ENCODE peak calls at places on chromosomes 4 and X, in six cellular contexts. One of them, this sample, is unnamed.

GRCh38 chr4:101366331-101366730 is 19.0 kb upstream of the PPP3CA start:
- DNase-seq in psoas muscle: no peak
- DNase-seq in PC-3: no peak
- DNase-seq in naive thymus-derived CD4-positive, alpha-beta T cell: no peak
- DNase-seq in adipocyte: peak; percentile 47
- DNase-seq in SK-N-SH: no peak
- DNase-seq in this sample: no peak

GRCh38 chr4:182923376-182923775 is 6.2 kb upstream of the DCTD start:
- DNase-seq in psoas muscle: no peak
- DNase-seq in PC-3: no peak
- DNase-seq in naive thymus-derived CD4-positive, alpha-beta T cell: no peak
- DNase-seq in adipocyte: no peak
- DNase-seq in SK-N-SH: no peak
- DNase-seq in this sample: no peak

GRCh38 chr4:4852591-4853362 is 6.7 kb upstream of the MSX1 start:
- DNase-seq in psoas muscle: peak; percentile 33
- DNase-seq in PC-3: no peak
- DNase-seq in naive thymus-derived CD4-positive, alpha-beta T cell: no peak
- DNase-seq in adipocyte: peak; percentile 54
- DNase-seq in SK-N-SH: peak; percentile 79
- DNase-seq in this sample: no peak

GRCh38 chr4:127782275-127783025 is at the start of gene HSPA4L:
- DNase-seq in psoas muscle: peak; percentile 67
- DNase-seq in PC-3: peak; percentile 50
- DNase-seq in naive thymus-derived CD4-positive, alpha-beta T cell: peak; percentile 32
- DNase-seq in adipocyte: peak; percentile 78
- DNase-seq in SK-N-SH: no peak
- DNase-seq in this sample: no peak

GRCh38 chr4:14920759-14921313 is 81.4 kb upstream of the CPEB2 start:
- DNase-seq in psoas muscle: no peak
- DNase-seq in PC-3: no peak
- DNase-seq in naive thymus-derived CD4-positive, alpha-beta T cell: peak; percentile 62
- DNase-seq in adipocyte: no peak
- DNase-seq in SK-N-SH: no peak
- DNase-seq in this sample: no peak

GRCh38 chr4:181966084-181966483 is 277.1 kb upstream of the TENM3 start:
- DNase-seq in psoas muscle: no peak
- DNase-seq in PC-3: no peak
- DNase-seq in naive thymus-derived CD4-positive, alpha-beta T cell: no peak
- DNase-seq in adipocyte: peak; percentile 60
- DNase-seq in SK-N-SH: peak; percentile 40
- DNase-seq in this sample: peak; percentile 51

GRCh38 chr4:117225441-117225840 is 140.1 kb upstream of the TRAM1L1 start:
- DNase-seq in psoas muscle: no peak
- DNase-seq in PC-3: no peak
- DNase-seq in naive thymus-derived CD4-positive, alpha-beta T cell: no peak
- DNase-seq in adipocyte: no peak
- DNase-seq in SK-N-SH: no peak
- DNase-seq in this sample: no peak

GRCh38 chrX:69372435-69372834 is 131.7 kb upstream of the NALF2 start:
- DNase-seq in psoas muscle: no peak
- DNase-seq in PC-3: no peak
- DNase-seq in naive thymus-derived CD4-positive, alpha-beta T cell: no peak
- DNase-seq in adipocyte: no peak
- DNase-seq in SK-N-SH: no peak
- DNase-seq in this sample: no peak

GRCh38 chrX:74578137-74578536 is 36.3 kb downstream of the RLIM start:
- DNase-seq in psoas muscle: no peak
- DNase-seq in PC-3: no peak
- DNase-seq in naive thymus-derived CD4-positive, alpha-beta T cell: no peak
- DNase-seq in adipocyte: no peak
- DNase-seq in SK-N-SH: no peak
- DNase-seq in this sample: no peak

GRCh38 chr4:612749-613125 is 12.6 kb upstream of the PDE6B start:
- DNase-seq in psoas muscle: no peak
- DNase-seq in PC-3: no peak
- DNase-seq in naive thymus-derived CD4-positive, alpha-beta T cell: no peak
- DNase-seq in adipocyte: no peak
- DNase-seq in SK-N-SH: no peak
- DNase-seq in this sample: no peak

GRCh38 chr4:125975861-125976397 is 661.2 kb downstream of the FAT4 start:
- DNase-seq in psoas muscle: no peak
- DNase-seq in PC-3: no peak
- DNase-seq in naive thymus-derived CD4-positive, alpha-beta T cell: no peak
- DNase-seq in adipocyte: no peak
- DNase-seq in SK-N-SH: no peak
- DNase-seq in this sample: no peak

GRCh38 chrX:147738260-147738659 is 173.5 kb upstream of the FMR1 start:
- DNase-seq in psoas muscle: no peak
- DNase-seq in PC-3: no peak
- DNase-seq in naive thymus-derived CD4-positive, alpha-beta T cell: no peak
- DNase-seq in adipocyte: no peak
- DNase-seq in SK-N-SH: no peak
- DNase-seq in this sample: no peak

GRCh38 chr4:27278615-27279014 is 418.0 kb downstream of the STIM2 start:
- DNase-seq in psoas muscle: no peak
- DNase-seq in PC-3: peak; percentile 48
- DNase-seq in naive thymus-derived CD4-positive, alpha-beta T cell: no peak
- DNase-seq in adipocyte: peak; percentile 23
- DNase-seq in SK-N-SH: no peak
- DNase-seq in this sample: no peak

GRCh38 chr4:113094802-113095201 is 45.3 kb downstream of the ANK2 start:
- DNase-seq in psoas muscle: no peak
- DNase-seq in PC-3: peak; percentile 30
- DNase-seq in naive thymus-derived CD4-positive, alpha-beta T cell: no peak
- DNase-seq in adipocyte: peak; percentile 59
- DNase-seq in SK-N-SH: peak; percentile 37
- DNase-seq in this sample: no peak

GRCh38 chrX:95071052-95071451 is 1397.0 kb downstream of the FAM133A start:
- DNase-seq in psoas muscle: no peak
- DNase-seq in PC-3: no peak
- DNase-seq in naive thymus-derived CD4-positive, alpha-beta T cell: no peak
- DNase-seq in adipocyte: peak; percentile 23
- DNase-seq in SK-N-SH: no peak
- DNase-seq in this sample: no peak

GRCh38 chrX:95076449-95076848 is 1402.4 kb downstream of the FAM133A start:
- DNase-seq in psoas muscle: no peak
- DNase-seq in PC-3: peak; percentile 58
- DNase-seq in naive thymus-derived CD4-positive, alpha-beta T cell: no peak
- DNase-seq in adipocyte: peak; percentile 43
- DNase-seq in SK-N-SH: peak; percentile 0
- DNase-seq in this sample: no peak

DNA sequence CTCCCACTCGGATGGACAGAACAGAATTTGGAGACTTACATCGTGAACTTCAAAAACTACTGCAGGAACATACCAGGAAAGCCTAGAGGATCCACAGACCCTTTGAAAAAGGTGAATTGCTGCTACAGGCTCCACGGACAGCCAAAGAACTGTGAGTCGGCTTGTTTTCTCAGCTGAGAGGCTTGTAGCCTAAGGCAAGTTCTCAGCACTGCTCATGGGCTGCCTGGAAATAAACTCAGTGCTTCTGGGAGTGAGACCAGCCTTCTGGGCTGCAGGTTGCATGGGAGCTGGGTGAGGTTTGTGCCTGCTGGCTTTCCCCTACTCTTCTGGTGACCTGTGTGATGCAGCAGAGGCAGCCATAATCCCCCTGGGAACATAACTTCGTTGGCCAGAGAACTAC is 1397.6 kb downstream of the FAM133A start:
- DNase-seq in psoas muscle: no peak
- DNase-seq in PC-3: peak; percentile 20
- DNase-seq in naive thymus-derived CD4-positive, alpha-beta T cell: no peak
- DNase-seq in adipocyte: peak; percentile 14
- DNase-seq in SK-N-SH: no peak
- DNase-seq in this sample: no peak
- H3K4me3 ChIP-seq in psoas muscle: no peak overlapping the region
- H3K4me3 ChIP-seq in PC-3: no peak overlapping the region
- H3K4me3 ChIP-seq in naive thymus-derived CD4-positive, alpha-beta T cell: no peak overlapping the region
- H3K4me3 ChIP-seq in adipocyte: no peak overlapping the region
- H3K4me3 ChIP-seq in SK-N-SH: no peak overlapping the region
- H3K4me3 ChIP-seq in this sample: no peak overlapping the region

GRCh38 chrX:17488036-17488435 is 113.0 kb downstream of the NHS start:
- DNase-seq in psoas muscle: no peak
- DNase-seq in PC-3: no peak
- DNase-seq in naive thymus-derived CD4-positive, alpha-beta T cell: no peak
- DNase-seq in adipocyte: peak; percentile 12
- DNase-seq in SK-N-SH: no peak
- DNase-seq in this sample: no peak
- H3K27me3 ChIP-seq in psoas muscle: no peaks in the 10 kb centered on the region
- H3K27me3 ChIP-seq in PC-3: no peaks in the 10 kb centered on the region
- H3K27me3 ChIP-seq in naive thymus-derived CD4-positive, alpha-beta T cell: no peaks in the 10 kb centered on the region
- H3K27me3 ChIP-seq in adipocyte: no peaks in the 10 kb centered on the region
- H3K27me3 ChIP-seq in SK-N-SH: no peaks in the 10 kb centered on the region
- H3K27me3 ChIP-seq in this sample: no peaks in the 10 kb centered on the region

DNA sequence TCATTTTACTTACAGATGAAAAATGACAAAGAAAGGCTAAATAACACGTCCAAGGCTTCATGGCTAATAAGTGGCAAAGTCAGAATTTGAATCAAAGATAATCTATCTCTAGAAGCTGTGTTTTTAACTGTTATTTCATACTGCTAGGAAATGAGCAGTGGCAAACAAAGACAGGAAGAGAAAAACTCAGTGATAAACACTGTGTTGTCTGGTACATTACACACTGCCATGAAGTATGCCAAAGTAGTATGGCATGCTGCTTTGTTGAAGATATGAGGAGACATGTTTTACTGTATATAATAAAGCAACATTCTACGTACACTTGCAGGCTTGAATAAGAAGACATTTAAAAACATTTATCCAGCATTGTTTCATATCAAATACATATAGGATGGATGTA is 49.5 kb downstream of the TIGD2 start:
- DNase-seq in psoas muscle: no peak
- DNase-seq in PC-3: no peak
- DNase-seq in naive thymus-derived CD4-positive, alpha-beta T cell: no peak
- DNase-seq in adipocyte: no peak
- DNase-seq in SK-N-SH: no peak
- DNase-seq in this sample: no peak
- H3K4me3 ChIP-seq in psoas muscle: no peak overlapping the region
- H3K4me3 ChIP-seq in PC-3: no peak overlapping the region
- H3K4me3 ChIP-seq in naive thymus-derived CD4-positive, alpha-beta T cell: no peak overlapping the region
- H3K4me3 ChIP-seq in adipocyte: no peak overlapping the region
- H3K4me3 ChIP-seq in SK-N-SH: no peak overlapping the region
- H3K4me3 ChIP-seq in this sample: no peak overlapping the region

DNA sequence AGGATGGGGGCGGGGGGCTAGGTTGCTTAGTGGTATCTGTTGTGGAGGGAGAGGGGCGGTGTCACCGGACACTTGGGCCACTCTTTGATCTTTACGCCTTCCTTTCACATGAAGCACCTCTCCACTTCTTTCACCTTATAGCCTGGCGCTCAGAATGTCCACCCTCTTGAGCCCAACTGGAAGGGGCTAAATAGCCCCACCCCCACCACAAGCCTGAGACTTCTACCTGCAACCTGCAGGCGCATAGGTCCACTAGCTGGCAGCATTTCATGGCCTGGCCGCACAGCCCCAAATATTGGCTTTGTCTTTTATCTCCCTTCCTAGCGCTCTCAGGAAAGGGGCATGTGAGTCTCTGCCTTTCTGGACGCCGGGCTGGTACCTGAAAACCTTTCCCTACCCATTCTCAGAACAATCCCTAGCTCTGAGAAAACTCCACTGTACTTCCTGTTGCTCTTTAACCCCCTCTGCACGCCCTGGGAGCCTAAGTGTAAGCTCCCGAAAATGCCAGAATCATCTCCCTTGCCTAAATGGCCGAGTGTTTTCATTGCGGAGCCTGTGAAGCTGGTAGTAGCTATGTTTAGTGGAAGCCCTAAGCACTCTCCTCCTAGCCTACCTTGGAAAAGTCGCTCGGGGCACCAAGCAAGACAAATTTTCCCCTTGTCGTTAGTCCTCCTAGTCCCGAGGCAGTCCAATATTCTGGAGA is 1.2 kb upstream of the TRPC5 start:
- DNase-seq in psoas muscle: no peak
- DNase-seq in PC-3: no peak
- DNase-seq in naive thymus-derived CD4-positive, alpha-beta T cell: no peak
- DNase-seq in adipocyte: no peak
- DNase-seq in SK-N-SH: no peak
- DNase-seq in this sample: no peak
- H3K27me3 ChIP-seq in psoas muscle: no peaks in the 10 kb centered on the region
- H3K27me3 ChIP-seq in PC-3: no peaks in the 10 kb centered on the region
- H3K27me3 ChIP-seq in naive thymus-derived CD4-positive, alpha-beta T cell: no peaks in the 10 kb centered on the region
- H3K27me3 ChIP-seq in adipocyte: peaks cover 62% of the 10 kb centered on the region
- H3K27me3 ChIP-seq in SK-N-SH: peaks cover 44% of the 10 kb centered on the region
- H3K27me3 ChIP-seq in this sample: no peaks in the 10 kb centered on the region

GRCh38 chrX:120090208-120090607 is 12.7 kb upstream of the RHOXF2B start:
- DNase-seq in psoas muscle: no peak
- DNase-seq in PC-3: no peak
- DNase-seq in naive thymus-derived CD4-positive, alpha-beta T cell: no peak
- DNase-seq in adipocyte: no peak
- DNase-seq in SK-N-SH: no peak
- DNase-seq in this sample: no peak

GRCh38 chrX:120087289-120088017 is 10.0 kb upstream of the RHOXF2B start:
- DNase-seq in psoas muscle: no peak
- DNase-seq in PC-3: no peak
- DNase-seq in naive thymus-derived CD4-positive, alpha-beta T cell: no peak
- DNase-seq in adipocyte: no peak
- DNase-seq in SK-N-SH: no peak
- DNase-seq in this sample: no peak
- H3K4me3 ChIP-seq in psoas muscle: no peak overlapping the region
- H3K4me3 ChIP-seq in PC-3: peak overlapping the region; percentile 49
- H3K4me3 ChIP-seq in naive thymus-derived CD4-positive, alpha-beta T cell: no peak overlapping the region
- H3K4me3 ChIP-seq in adipocyte: peak overlapping the region; percentile 36
- H3K4me3 ChIP-seq in SK-N-SH: peak overlapping the region; percentile 20
- H3K4me3 ChIP-seq in this sample: no peak overlapping the region

DNA sequence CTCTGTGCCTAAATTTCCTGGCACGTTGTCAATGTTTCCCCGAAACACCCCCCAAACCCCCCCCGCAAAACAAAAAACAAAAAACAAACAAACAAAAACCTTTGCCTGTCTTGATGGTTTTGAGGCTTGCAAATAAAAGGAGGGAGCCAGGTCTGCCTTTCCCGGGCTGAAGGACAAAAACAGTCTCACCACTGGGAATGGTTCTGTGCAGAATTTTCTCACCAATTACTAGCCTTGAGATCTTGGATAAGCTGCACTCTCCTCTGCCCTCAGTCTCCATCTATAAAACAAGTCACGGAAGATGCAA is 15.5 kb downstream of the NKX3-2 start:
- DNase-seq in psoas muscle: no peak
- DNase-seq in PC-3: no peak
- DNase-seq in naive thymus-derived CD4-positive, alpha-beta T cell: no peak
- DNase-seq in adipocyte: no peak
- DNase-seq in SK-N-SH: peak; percentile 27
- DNase-seq in this sample: no peak
- H3K27me3 ChIP-seq in psoas muscle: peaks cover 2% of the 10 kb centered on the region
- H3K27me3 ChIP-seq in PC-3: peaks cover 39% of the 10 kb centered on the region
- H3K27me3 ChIP-seq in naive thymus-derived CD4-positive, alpha-beta T cell: peaks cover 46% of the 10 kb centered on the region
- H3K27me3 ChIP-seq in adipocyte: peaks cover 54% of the 10 kb centered on the region
- H3K27me3 ChIP-seq in SK-N-SH: peaks cover 93% of the 10 kb centered on the region
- H3K27me3 ChIP-seq in this sample: peaks cover 72% of the 10 kb centered on the region

GRCh38 chr4:61064636-61065035 is 135.5 kb upstream of the ADGRL3 start:
- DNase-seq in psoas muscle: no peak
- DNase-seq in PC-3: peak; percentile 93
- DNase-seq in naive thymus-derived CD4-positive, alpha-beta T cell: no peak
- DNase-seq in adipocyte: no peak
- DNase-seq in SK-N-SH: no peak
- DNase-seq in this sample: no peak
- H3K4me3 ChIP-seq in psoas muscle: no peak overlapping the region
- H3K4me3 ChIP-seq in PC-3: peak overlapping the region; percentile 14
- H3K4me3 ChIP-seq in naive thymus-derived CD4-positive, alpha-beta T cell: no peak overlapping the region
- H3K4me3 ChIP-seq in adipocyte: no peak overlapping the region
- H3K4me3 ChIP-seq in SK-N-SH: no peak overlapping the region
- H3K4me3 ChIP-seq in this sample: no peak overlapping the region

GRCh38 chrX:130301405-130301804 is 32.7 kb upstream of the ZNF280C start:
- DNase-seq in psoas muscle: no peak
- DNase-seq in PC-3: no peak
- DNase-seq in naive thymus-derived CD4-positive, alpha-beta T cell: no peak
- DNase-seq in adipocyte: no peak
- DNase-seq in SK-N-SH: no peak
- DNase-seq in this sample: no peak
- H3K27me3 ChIP-seq in psoas muscle: no peaks in the 10 kb centered on the region
- H3K27me3 ChIP-seq in PC-3: no peaks in the 10 kb centered on the region
- H3K27me3 ChIP-seq in naive thymus-derived CD4-positive, alpha-beta T cell: no peaks in the 10 kb centered on the region
- H3K27me3 ChIP-seq in adipocyte: peaks cover 15% of the 10 kb centered on the region
- H3K27me3 ChIP-seq in SK-N-SH: no peaks in the 10 kb centered on the region
- H3K27me3 ChIP-seq in this sample: no peaks in the 10 kb centered on the region

This sample was measured in BJ.